ENCODE peak calls at places on chromosomes 12 and 14, in four cellular contexts. J, B, W and X are unnamed samples.

GRCh38 chr12:93571360-93571853 is 1.1 kb upstream of the SOCS2 start:
- DNase-seq in B (peak), W (peak), J (peak), X (no peak)

GRCh38 chr12:26953447-26953846 is 15.2 kb downstream of the FGFR1OP2 start:
- DNase-seq in B (peak), J (no peak), W (no peak), X (no peak)

GRCh38 chr14:33465952-33466700 is 484.7 kb downstream of the EGLN3 start:
- DNase-seq in J (no peak), W (no peak), B (no peak), X (no peak)

GRCh38 chr14:30656190-30656632 is 34.1 kb downstream of the SCFD1 start:
- DNase-seq in B (no peak), J (no peak), W (peak), X (no peak)

GRCh38 chr12:25187781-25188180 is 7.2 kb downstream of the DNAI7 start:
- DNase-seq in W (no peak), J (no peak), B (no peak), X (no peak)

GRCh38 chr12:71208053-71208685 is 50.4 kb upstream of the TSPAN8 start:
- DNase-seq in B (no peak), W (no peak), J (no peak), X (no peak)

GRCh38 chr12:7404275-7404674 is 39.7 kb downstream of the CD163L1 start:
- DNase-seq in W (no peak), B (no peak), J (no peak), X (no peak)

GRCh38 chr14:85634205-85634604 is 104.3 kb downstream of the FLRT2 start:
- DNase-seq in W (no peak), B (no peak), J (no peak), X (no peak)

GRCh38 chr12:93302331-93303229 is 75.1 kb upstream of the NUDT4 start:
- DNase-seq in J (no peak), W (no peak), B (no peak), X (no peak)

GRCh38 chr12:82730832-82731497 is 44.3 kb downstream of the TMTC2 start:
- DNase-seq in B (no peak), W (no peak), J (no peak), X (no peak)

GRCh38 chr14:52314521-52315354 is 626 bp downstream of the PTGER2 start:
- DNase-seq in J (no peak), W (peak), B (peak), X (no peak)

GRCh38 chr12:107660230-107660629 is 25.4 kb upstream of the PWP1 start:
- DNase-seq in W (no peak), B (no peak), J (no peak), X (no peak)

GRCh38 chr14:49732896-49733295 is 35.1 kb upstream of the KLHDC2 start:
- DNase-seq in W (no peak), J (no peak), B (no peak), X (no peak)

GRCh38 chr12:127174881-127175280 is 1092.1 kb upstream of the TMEM132C start:
- DNase-seq in B (no peak), J (no peak), W (no peak), X (no peak)

GRCh38 chr12:59085680-59086079 is 165.4 kb upstream of the LRIG3 start:
- DNase-seq in B (no peak), W (no peak), J (no peak), X (no peak)

GRCh38 chr12:1836854-1837411 is 16.6 kb downstream of the LRTM2 start:
- DNase-seq in B (peak), J (no peak), W (no peak), X (peak)

GRCh38 chr12:45726594-45727300 is 2.8 kb upstream of the ARID2 start:
- DNase-seq in J (no peak), B (peak), W (peak), X (no peak)

GRCh38 chr12:10361084-10361483 is 28.8 kb downstream of the KLRK1 start:
- DNase-seq in W (no peak), J (no peak), B (no peak), X (no peak)

GRCh38 chr14:86541969-86542368 is 1012.0 kb downstream of the FLRT2 start:
- DNase-seq in B (no peak), J (no peak), W (no peak), X (no peak)

GRCh38 chr12:70660002-70660604 is 22.9 kb upstream of the PTPRB start:
- DNase-seq in W (no peak), J (no peak), B (no peak), X (no peak)

GRCh38 chr14:51201890-51202289 is 38.2 kb upstream of the TMX1 start:
- DNase-seq in B (no peak), W (no peak), J (no peak), X (no peak)

GRCh38 chr12:111693818-111694217 is 8.0 kb downstream of the ACAD10 start:
- DNase-seq in B (no peak), W (no peak), J (no peak), X (no peak)

GRCh38 chr12:111691262-111691661 is 5.4 kb downstream of the ACAD10 start:
- DNase-seq in W (no peak), J (no peak), B (no peak), X (no peak)

GRCh38 chr12:111687255-111687654 is 1.4 kb downstream of the ACAD10 start:
- DNase-seq in W (no peak), J (no peak), B (no peak), X (no peak)

GRCh38 chr12:111687952-111688351 is 2.1 kb downstream of the ACAD10 start:
- DNase-seq in W (no peak), J (no peak), B (no peak), X (no peak)

DNA sequence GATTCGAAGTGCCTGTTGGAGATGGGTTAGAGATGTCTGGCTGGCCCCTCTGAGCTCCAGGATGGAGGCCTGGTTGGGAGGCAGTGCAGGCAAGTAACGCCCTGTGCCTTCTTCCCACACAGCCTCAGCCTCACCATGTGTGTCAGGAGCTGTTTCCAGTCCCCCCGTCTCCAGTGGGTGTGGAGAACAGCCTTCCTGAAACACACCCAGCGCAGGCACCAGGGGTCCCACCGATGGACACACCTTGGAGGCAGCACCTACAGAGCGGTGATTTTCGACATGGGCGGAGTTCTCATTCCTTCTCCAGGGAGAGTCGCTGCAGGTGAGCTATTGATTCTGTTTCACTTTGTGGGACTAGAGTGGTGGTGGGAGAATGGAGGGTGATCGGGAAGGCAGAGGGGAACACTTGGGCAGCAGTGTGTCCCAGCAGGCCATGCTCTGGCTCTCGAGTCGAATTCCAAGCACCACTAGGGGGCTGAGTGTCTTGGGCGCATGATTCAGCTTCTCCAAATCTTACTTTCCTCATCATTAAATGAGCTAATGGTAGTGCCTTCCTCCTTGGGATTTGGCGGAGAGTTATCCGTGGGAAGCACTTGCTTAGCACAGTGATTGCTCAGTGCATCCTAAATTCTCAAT is 6.8 kb downstream of the ACAD10 start:
- DNase-seq in B (no peak), J (no peak), W (peak), X (no peak)
- TF ChIP-seq CTCF in B (no peak), J (no peak), W (peak), X (peak)

DNA sequence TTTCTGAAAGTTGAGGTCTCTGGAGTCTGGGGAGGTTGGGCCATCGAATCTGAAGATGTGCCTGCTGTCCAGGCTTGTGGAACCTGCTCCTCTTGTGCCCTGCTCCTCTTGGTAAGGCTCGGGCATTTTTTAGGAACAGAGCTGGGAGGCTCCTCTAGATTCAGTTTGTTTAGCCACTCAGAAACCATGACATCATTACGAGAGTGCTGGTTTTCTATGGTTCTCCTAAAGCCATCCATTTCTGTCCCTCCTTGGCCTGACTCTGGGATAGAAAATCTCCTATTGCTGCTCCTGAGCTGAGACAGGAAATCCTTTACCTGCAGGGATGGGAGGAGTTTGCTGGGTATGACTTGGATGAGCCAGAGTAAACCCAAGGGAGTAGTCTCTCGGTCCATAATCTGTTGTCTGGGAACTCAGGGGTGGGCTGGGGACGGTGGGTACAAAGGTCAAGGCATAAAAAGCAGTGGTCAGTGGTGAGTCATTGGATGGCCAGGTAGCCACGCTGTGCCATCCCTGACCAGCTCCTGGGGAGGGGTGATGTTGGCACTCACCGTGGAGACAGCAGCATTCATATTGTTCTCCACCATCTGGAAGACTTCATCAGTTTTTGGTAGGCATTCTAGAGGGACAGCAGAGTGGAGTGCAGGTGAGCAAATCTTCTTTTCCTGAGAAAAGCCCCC is 2.4 kb upstream of the ADCY4 start:
- DNase-seq in J (no peak), W (no peak), B (no peak), X (no peak)
- TF ChIP-seq CTCF in J (no peak), W (no peak), B (no peak), X (no peak)

DNA sequence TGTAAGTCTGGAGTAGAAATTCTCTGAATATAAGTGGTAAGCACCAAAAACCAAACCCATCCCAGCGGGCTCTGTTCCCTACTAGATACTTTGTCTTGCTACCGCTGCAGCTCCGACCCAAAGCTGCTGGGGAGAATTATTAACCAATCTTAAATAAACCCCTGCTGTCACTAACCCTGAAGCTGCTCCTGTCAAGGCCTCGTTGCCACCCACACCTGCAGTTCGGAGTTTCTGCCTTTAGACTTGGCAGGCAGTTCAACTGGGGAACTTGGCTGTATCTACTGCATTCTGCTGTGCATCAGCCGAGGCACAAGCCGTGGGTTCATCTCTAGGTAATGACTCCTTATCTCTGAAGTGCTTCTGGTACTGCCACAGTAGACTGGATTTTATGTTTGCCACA is 55.5 kb downstream of the PPM1A start:
- DNase-seq in J (no peak), B (no peak), W (no peak), X (no peak)
- TF ChIP-seq CTCF in J (no peak), B (no peak), W (no peak), X (no peak)

DNA sequence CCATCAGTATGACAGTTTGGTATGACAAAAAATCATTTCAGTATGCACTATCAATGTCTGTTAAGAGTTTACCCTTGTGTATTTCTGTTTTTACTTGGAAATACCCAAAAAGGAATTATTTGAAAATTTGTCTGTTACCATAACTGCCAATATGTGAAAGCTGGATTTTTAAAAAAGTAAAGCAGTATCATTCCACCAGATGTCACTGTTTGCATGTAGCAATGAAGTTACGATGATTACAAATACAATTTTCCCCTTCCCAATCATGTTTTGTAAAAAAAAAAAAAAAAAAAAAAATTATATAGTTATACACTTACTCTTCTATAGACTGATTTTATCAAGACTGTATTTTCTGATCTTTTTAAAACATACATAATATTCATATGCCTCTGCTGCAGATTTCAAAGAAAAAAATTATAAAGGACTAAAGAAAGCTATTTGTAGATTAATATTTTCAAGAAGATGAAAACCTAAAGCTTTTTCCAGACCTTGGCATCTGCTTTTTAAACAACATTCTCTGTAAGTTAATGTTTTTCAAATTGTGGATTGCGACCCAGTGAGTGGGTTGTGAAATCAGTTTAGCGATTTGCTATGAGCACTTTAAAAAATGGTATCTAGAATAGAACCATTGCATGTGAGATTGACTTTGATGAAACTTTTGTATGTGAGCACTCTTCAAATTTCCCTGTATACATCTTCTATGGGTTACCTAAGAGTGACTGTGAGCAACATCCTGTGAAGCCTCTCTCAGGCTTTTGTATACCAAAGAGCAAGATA is 114.2 kb downstream of the TTC6 start:
- DNase-seq in W (no peak), B (no peak), J (no peak), X (no peak)
- TF ChIP-seq CTCF in W (peak), B (no peak), J (no peak), X (peak)

GRCh38 chr12:6370576-6370935 is 4.8 kb downstream of the SCNN1A start:
- DNase-seq in W (no peak), J (no peak), B (no peak), X (peak)

GRCh38 chr12:6368906-6369525 is 6.3 kb downstream of the SCNN1A start:
- DNase-seq in W (no peak), B (peak), J (no peak), X (peak)

GRCh38 chr12:6367969-6368892 is 7.1 kb downstream of the SCNN1A start:
- DNase-seq in J (no peak), W (no peak), B (peak), X (peak)

GRCh38 chr12:6369916-6370575 is 5.3 kb downstream of the SCNN1A start:
- DNase-seq in B (peak), J (no peak), W (no peak), X (peak)

GRCh38 chr12:6367065-6367968 is 8.0 kb downstream of the SCNN1A start:
- DNase-seq in J (no peak), B (peak), W (no peak), X (peak)
- TF ChIP-seq CTCF in J (peak), B (peak), W (no peak), X (peak)

DNA sequence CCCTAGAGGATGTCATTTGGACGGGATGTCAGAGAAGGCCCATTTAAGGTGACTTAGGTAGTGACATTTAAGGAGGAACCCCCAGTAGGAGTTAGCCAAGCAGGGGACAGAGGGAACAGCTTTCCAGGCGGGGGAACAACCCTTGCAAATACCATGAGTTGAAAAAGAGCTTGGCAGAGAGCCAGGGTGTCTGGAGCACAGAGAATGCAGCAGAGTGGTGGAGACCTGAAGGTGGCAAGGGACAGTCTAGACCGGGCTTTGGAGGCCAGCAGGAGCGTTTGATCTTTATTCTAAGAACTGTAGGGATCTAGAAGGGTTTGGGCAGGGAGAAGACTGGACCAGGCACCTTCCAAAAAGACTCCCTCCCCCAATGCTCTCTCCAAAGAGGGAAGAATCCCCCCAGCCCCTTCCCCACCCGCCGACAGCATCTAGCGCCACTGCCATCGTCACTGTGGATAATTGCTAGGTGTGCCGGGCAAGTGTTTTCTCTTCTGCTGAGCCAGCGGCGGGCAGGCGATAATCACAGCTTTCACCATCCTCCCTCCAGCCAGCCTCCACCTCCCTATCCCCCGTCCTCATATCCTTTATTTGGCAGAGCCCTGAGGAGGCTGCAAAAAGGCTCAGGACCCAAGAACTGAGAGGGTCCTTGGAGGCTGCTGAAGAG is 33.4 kb upstream of the BEGAIN start:
- DNase-seq in J (no peak), B (no peak), W (no peak), X (peak)
- TF ChIP-seq CTCF in J (no peak), B (no peak), W (no peak), X (no peak)

GRCh38 chr12:89181271-89181920 is 170.9 kb downstream of the DUSP6 start:
- DNase-seq in J (no peak), W (no peak), B (no peak), X (no peak)
- TF ChIP-seq CTCF in J (no peak), W (no peak), B (no peak), X (no peak)

GRCh38 chr12:116863275-116863767 is 17.9 kb downstream of the HRK start:
- DNase-seq in J (no peak), W (peak), B (no peak), X (no peak)
- TF ChIP-seq CTCF in J (no peak), W (peak), B (peak), X (peak)